ENCODE peak calls at places on chromosomes 16 and 17, in ten cellular contexts. D, Q, X, G, O, K, V, W, S and R are unnamed samples.

GRCh38 chr16:3789375-3790067 is 72.2 kb upstream of the TRAP1 start:
- DNase-seq in D (no peak), Q (no peak), X (no peak), G (no peak), O (no peak), K (no peak), V (no peak), W (no peak), S (no peak), R (no peak)

GRCh38 chr16:46972429-46972970 is 974 bp downstream of the DNAJA2 start:
- DNase-seq in D (no peak), Q (no peak), X (no peak), G (no peak), O (no peak), K (no peak), V (no peak), W (peak; percentile 35), S (peak; percentile 19), R (no peak)

GRCh38 chr16:19499481-19499880 is 22.4 kb downstream of the GDE1 start:
- DNase-seq in D (no peak), Q (no peak), X (no peak), G (no peak), O (no peak), K (no peak), V (no peak), W (no peak), S (no peak), R (no peak)

GRCh38 chr17:50087912-50088405 is 7.2 kb upstream of the PDK2 start:
- DNase-seq in D (no peak), Q (no peak), X (no peak), G (no peak), O (no peak), K (no peak), V (no peak), W (no peak), S (no peak), R (no peak)

GRCh38 chr16:84583995-84584394 is 33.9 kb downstream of the COTL1 start:
- DNase-seq in D (no peak), Q (no peak), X (no peak), G (no peak), O (no peak), K (no peak), V (peak; percentile 51), W (no peak), S (no peak), R (no peak)

GRCh38 chr16:66359012-66359411 is 7.5 kb upstream of the CDH5 start:
- DNase-seq in D (no peak), Q (no peak), X (no peak), G (no peak), O (no peak), K (no peak), V (no peak), W (no peak), S (no peak), R (no peak)

GRCh38 chr17:45837603-45838002 is 7.1 kb upstream of the SPPL2C start:
- DNase-seq in D (no peak), Q (no peak), X (no peak), G (no peak), O (no peak), K (no peak), V (no peak), W (no peak), S (no peak), R (no peak)

GRCh38 chr17:63988741-63989621 is 9.2 kb upstream of the PRR29 start:
- DNase-seq in D (no peak), Q (no peak), X (no peak), G (no peak), O (no peak), K (no peak), V (no peak), W (no peak), S (peak; percentile 44), R (no peak)

GRCh38 chr17:59534583-59534982 is 30.8 kb upstream of the DHX40 start:
- DNase-seq in D (no peak), Q (no peak), X (no peak), G (no peak), O (no peak), K (no peak), V (no peak), W (no peak), S (no peak), R (no peak)

GRCh38 chr17:47816111-47816735 is 5.4 kb downstream of the OSBPL7 start:
- DNase-seq in D (no peak), Q (no peak), X (no peak), G (no peak), O (no peak), K (no peak), V (peak; percentile 34), W (no peak), S (no peak), R (no peak)

GRCh38 chr16:35492225-35492624 is 2032.8 kb downstream of the TP53TG3F start:
- DNase-seq in D (no peak), Q (no peak), X (no peak), G (no peak), O (no peak), K (no peak), V (no peak), W (no peak), S (no peak), R (peak; percentile 60)

GRCh38 chr17:78716814-78717393 is 65.2 kb downstream of the CYTH1 start:
- DNase-seq in D (peak; percentile 95), Q (no peak), X (no peak), G (no peak), O (peak; percentile 89), K (peak; percentile 67), V (peak; percentile 89), W (peak; percentile 37), S (peak; percentile 54), R (peak; percentile 77)

GRCh38 chr17:55843785-55844184 is 92.9 kb downstream of the PCTP start:
- DNase-seq in D (no peak), Q (no peak), X (no peak), G (no peak), O (no peak), K (no peak), V (no peak), W (no peak), S (no peak), R (no peak)

GRCh38 chr17:55846745-55847144 is 95.9 kb downstream of the PCTP start:
- DNase-seq in D (no peak), Q (no peak), X (no peak), G (no peak), O (no peak), K (no peak), V (no peak), W (no peak), S (no peak), R (no peak)

GRCh38 chr17:55842405-55843158 is 91.7 kb downstream of the PCTP start:
- DNase-seq in D (no peak), Q (no peak), X (no peak), G (no peak), O (no peak), K (no peak), V (no peak), W (no peak), S (no peak), R (no peak)

DNA sequence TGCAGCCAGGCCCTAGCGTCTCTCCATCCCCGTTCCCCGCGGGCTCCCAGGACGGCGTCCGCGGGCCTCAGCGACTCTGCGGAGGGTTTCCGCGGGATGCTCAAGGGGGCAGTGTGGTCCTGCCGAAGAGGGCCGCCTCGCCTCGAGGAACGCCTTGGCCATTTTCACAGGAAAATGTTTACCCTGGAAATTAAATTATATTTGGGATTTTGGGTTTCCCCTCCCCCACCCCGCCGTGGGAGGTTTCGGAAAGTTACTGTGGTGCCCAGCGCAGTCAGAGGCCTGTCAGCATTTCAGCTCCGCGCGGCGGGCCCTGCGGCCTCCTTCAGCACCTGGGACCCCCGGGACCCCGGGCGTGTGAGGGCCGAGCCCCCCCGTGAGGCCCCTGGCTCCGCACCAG is 94.5 kb downstream of the PCTP start:
- DNase-seq in D (peak; percentile 54), Q (no peak), X (peak; percentile 60), G (no peak), O (peak; percentile 30), K (peak; percentile 31), V (peak; percentile 33), W (peak; percentile 24), S (peak; percentile 40), R (peak; percentile 88)
- H3K4me3 ChIP-seq in D (no peak overlapping the region), Q (peak overlapping the region; percentile 22), X (no peak overlapping the region), G (no peak overlapping the region), O (no peak overlapping the region), K (no peak overlapping the region), V (no peak overlapping the region), W (peak overlapping the region; percentile 2), S (peak overlapping the region; percentile 14), R (no peak overlapping the region)

GRCh38 chr17:9788582-9788981 is 2.8 kb downstream of the DHRS7C start:
- DNase-seq in D (no peak), Q (no peak), X (no peak), G (no peak), O (no peak), K (no peak), V (no peak), W (no peak), S (no peak), R (no peak)
- H3K4me3 ChIP-seq in D (no peak overlapping the region), Q (no peak overlapping the region), X (no peak overlapping the region), G (no peak overlapping the region), O (no peak overlapping the region), K (no peak overlapping the region), V (no peak overlapping the region), W (no peak overlapping the region), S (no peak overlapping the region), R (no peak overlapping the region)

GRCh38 chr16:68275611-68276191 is 11.4 kb downstream of the SLC7A6 start:
- DNase-seq in D (no peak), Q (no peak), X (no peak), G (peak; percentile 19), O (no peak), K (no peak), V (no peak), W (no peak), S (no peak), R (no peak)

GRCh38 chr16:68274441-68274840 is 10.1 kb downstream of the SLC7A6 start:
- DNase-seq in D (no peak), Q (no peak), X (no peak), G (no peak), O (no peak), K (no peak), V (no peak), W (no peak), S (no peak), R (no peak)

GRCh38 chr16:68273896-68274295 is 9.6 kb downstream of the SLC7A6 start:
- DNase-seq in D (no peak), Q (no peak), X (no peak), G (no peak), O (no peak), K (no peak), V (no peak), W (no peak), S (no peak), R (no peak)

GRCh38 chr16:68272501-68273209 is 8.3 kb downstream of the SLC7A6 start:
- DNase-seq in D (no peak), Q (no peak), X (no peak), G (peak; percentile 14), O (no peak), K (no peak), V (peak; percentile 45), W (no peak), S (no peak), R (peak; percentile 39)

GRCh38 chr16:68273459-68273858 is 9.1 kb downstream of the SLC7A6 start:
- DNase-seq in D (no peak), Q (no peak), X (no peak), G (no peak), O (no peak), K (no peak), V (no peak), W (no peak), S (no peak), R (no peak)
- H3K4me3 ChIP-seq in D (no peak overlapping the region), Q (no peak overlapping the region), X (no peak overlapping the region), G (peak overlapping the region; percentile 17), O (no peak overlapping the region), K (no peak overlapping the region), V (no peak overlapping the region), W (no peak overlapping the region), S (no peak overlapping the region), R (no peak overlapping the region)

GRCh38 chr17:67492251-67492740 is 115.2 kb downstream of the PITPNC1 start:
- DNase-seq in D (no peak), Q (no peak), X (no peak), G (no peak), O (no peak), K (no peak), V (no peak), W (peak; percentile 59), S (no peak), R (no peak)
- H3K4me3 ChIP-seq in D (no peak overlapping the region), Q (no peak overlapping the region), X (no peak overlapping the region), G (no peak overlapping the region), O (no peak overlapping the region), K (no peak overlapping the region), V (no peak overlapping the region), W (no peak overlapping the region), S (peak overlapping the region; percentile 18), R (no peak overlapping the region)